ENCODE peak calls at places on chromosome 11, in six cellular contexts. D is colonic mucosa, L is WERI-Rb-1, K is stomach, A is psoas muscle, R is brain microvascular endothelial cell. I is an unnamed sample.

GRCh38 chr11:11356842-11357241 is 3.8 kb upstream of the CSNK2A3 start:
- DNase-seq in D (no peak), L (no peak), R (no peak), A (no peak), K (no peak), I (no peak)

GRCh38 chr11:297666-298405 is 1.5 kb downstream of the IFITM5 start:
- DNase-seq in R (no peak), K (no peak), A (peak; percentile 23), D (no peak), L (no peak), I (no peak)

GRCh38 chr11:6646631-6647281 is 8.9 kb downstream of the DCHS1 start:
- DNase-seq in D (peak; percentile 40), L (no peak), K (no peak), A (no peak), R (no peak), I (peak; percentile 76)

GRCh38 chr11:1156506-1157340 is 1.0 kb upstream of the MUC5AC start:
- DNase-seq in A (no peak), L (no peak), K (no peak), R (no peak), D (peak; percentile 8), I (no peak)

GRCh38 chr11:121687961-121688566 is 235.3 kb upstream of the SORL1-AS1 start:
- DNase-seq in R (peak; percentile 75), L (peak; percentile 12), D (no peak), A (no peak), K (no peak), I (no peak)

GRCh38 chr11:67022961-67023956 is at the start of gene SYT12:
- DNase-seq in D (no peak), R (no peak), A (no peak), K (no peak), L (peak; percentile 16), I (no peak)

GRCh38 chr11:46463701-46464100 is 72.1 kb upstream of the CHRM4 start:
- DNase-seq in L (no peak), K (no peak), D (no peak), A (no peak), R (no peak), I (no peak)

GRCh38 chr11:17476317-17477083 is at the start of gene ABCC8:
- DNase-seq in K (peak; percentile 47), R (no peak), D (no peak), A (no peak), L (peak; percentile 48), I (no peak)

GRCh38 chr11:133403900-133404299 is 128.4 kb downstream of the OPCML start:
- DNase-seq in A (no peak), R (no peak), K (no peak), D (no peak), L (peak; percentile 51), I (no peak)

GRCh38 chr11:47136921-47137320 is 39.8 kb downstream of the ARFGAP2 start:
- DNase-seq in D (no peak), K (no peak), R (no peak), L (no peak), A (no peak), I (no peak)

GRCh38 chr11:116866774-116867455 is 29.5 kb upstream of the APOA1 start:
- DNase-seq in A (no peak), R (no peak), K (no peak), L (no peak), D (no peak), I (no peak)

GRCh38 chr11:11155962-11156815 is 196.9 kb downstream of the CSNK2A3 start:
- DNase-seq in K (no peak), L (peak; percentile 57), A (no peak), R (no peak), D (no peak), I (peak; percentile 54)

GRCh38 chr11:94147433-94147845 is 18.8 kb downstream of the PANX1 start:
- DNase-seq in A (no peak), R (no peak), D (no peak), L (no peak), K (no peak), I (no peak)

GRCh38 chr11:12842933-12843636 is 166.0 kb upstream of the RASSF10 start:
- DNase-seq in A (no peak), K (no peak), L (peak; percentile 66), R (no peak), D (peak; percentile 60), I (no peak)

GRCh38 chr11:32643526-32643925 is 59.9 kb downstream of the EIF3M start:
- DNase-seq in A (no peak), D (no peak), L (no peak), K (no peak), R (peak; percentile 31), I (no peak)

GRCh38 chr11:112783945-112784322 is 177.3 kb upstream of the NCAM1 start:
- DNase-seq in A (no peak), R (no peak), K (no peak), D (no peak), L (no peak), I (no peak)

GRCh38 chr11:73376168-73376802 is at the start of gene RELT:
- DNase-seq in R (peak; percentile 76), D (peak; percentile 89), A (peak; percentile 90), L (peak; percentile 87), K (peak; percentile 92), I (peak; percentile 91)

GRCh38 chr11:76781861-76782500 is 1.2 kb upstream of the TSKU start:
- DNase-seq in A (no peak), K (no peak), D (no peak), R (no peak), L (no peak), I (no peak)

GRCh38 chr11:128448487-128448886 is 138.9 kb downstream of the ETS1 start:
- DNase-seq in R (peak; percentile 77), D (peak; percentile 86), K (peak; percentile 76), L (no peak), A (no peak), I (no peak)

GRCh38 chr11:8015753-8016239 is 28.7 kb downstream of the EIF3F start:
- DNase-seq in D (peak; percentile 5), K (no peak), L (no peak), R (no peak), A (no peak), I (no peak)

GRCh38 chr11:6476571-6476970 is 2.8 kb upstream of the TRIM3 start:
- DNase-seq in L (no peak), K (no peak), A (no peak), R (no peak), D (no peak), I (no peak)

GRCh38 chr11:117823941-117824420 is 563 bp downstream of the FXYD2 start:
- DNase-seq in A (peak; percentile 77), L (peak; percentile 81), D (peak; percentile 49), K (no peak), R (no peak), I (peak; percentile 32)

GRCh38 chr11:111633248-111633647 is 31.0 kb downstream of the SIK2 start:
- DNase-seq in A (no peak), R (no peak), K (no peak), L (no peak), D (no peak), I (no peak)
- H3K27ac ChIP-seq in A (peak overlapping the region; percentile 56), R (no peak overlapping the region), K (peak overlapping the region; percentile 63), L (no peak overlapping the region), D (peak overlapping the region; percentile 61), I (no peak overlapping the region)

GRCh38 chr11:57516061-57516443 is 550 bp upstream of the SLC43A1 start:
- DNase-seq in L (no peak), R (no peak), A (no peak), K (no peak), D (no peak), I (no peak)

GRCh38 chr11:57513911-57514537 is 1.5 kb downstream of the SLC43A1 start:
- DNase-seq in K (peak; percentile 69), R (no peak), D (peak; percentile 58), L (no peak), A (peak; percentile 39), I (peak; percentile 31)

GRCh38 chr11:57513446-57513795 is 2.1 kb downstream of the SLC43A1 start:
- DNase-seq in A (no peak), L (no peak), R (no peak), K (no peak), D (no peak), I (no peak)

GRCh38 chr11:57514538-57515331 is 767 bp downstream of the SLC43A1 start:
- DNase-seq in D (peak; percentile 83), R (peak; percentile 16), L (no peak), A (peak; percentile 60), K (peak; percentile 69), I (peak; percentile 54)

DNA sequence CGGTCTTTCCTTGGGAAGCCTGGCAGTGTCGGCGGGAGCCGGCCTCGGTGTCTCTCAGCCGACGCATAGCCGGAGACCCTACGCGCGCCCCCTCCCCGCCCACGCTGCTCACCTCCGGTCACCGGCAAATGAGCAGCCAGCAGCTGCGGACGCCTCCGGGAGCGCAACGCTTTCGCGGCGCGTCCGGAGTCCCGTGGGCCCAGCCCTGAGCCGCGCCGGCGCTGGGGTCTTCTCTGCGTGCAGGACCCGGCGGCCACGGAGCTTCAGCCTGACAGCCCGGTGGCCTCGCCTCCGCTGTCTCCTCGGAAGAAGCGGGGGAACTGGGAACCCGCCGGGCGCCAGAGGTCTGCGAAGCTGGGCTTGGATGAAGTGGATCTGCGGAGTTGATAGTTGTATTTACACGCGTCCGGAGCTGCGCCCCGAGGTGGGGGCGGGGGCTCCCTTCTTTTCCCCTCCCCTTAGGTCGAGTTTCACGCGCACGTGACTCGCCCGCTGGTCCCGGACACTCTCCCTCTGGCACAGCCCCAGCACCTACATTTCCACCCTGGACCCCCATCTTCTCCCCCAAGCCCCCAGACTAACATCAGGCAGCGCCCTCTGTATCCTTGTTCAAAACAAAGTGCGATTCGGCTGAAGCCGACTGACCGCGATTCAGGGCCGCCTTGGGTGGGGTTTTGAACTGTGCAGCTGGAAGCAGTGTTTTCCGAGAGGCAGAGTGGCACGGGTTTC is at the start of gene SLC43A1:
- DNase-seq in R (peak; percentile 47), A (peak; percentile 62), K (peak; percentile 66), L (no peak), D (peak; percentile 72), I (no peak)
- TF ChIP-seq CTCF in R (no peak), A (no peak), K (no peak), L (no peak), D (no peak), I (no peak)

GRCh38 chr11:91796999-91797398 is 427.6 kb upstream of the FAT3 start:
- DNase-seq in K (no peak), A (no peak), D (no peak), L (no peak), R (no peak), I (no peak)
- H3K27ac ChIP-seq in K (peak overlapping the region; percentile 70), A (no peak overlapping the region), D (no peak overlapping the region), L (no peak overlapping the region), R (no peak overlapping the region), I (no peak overlapping the region)

GRCh38 chr11:19345848-19346681 is 105.3 kb upstream of the E2F8 start:
- DNase-seq in K (peak; percentile 34), D (no peak), A (peak; percentile 27), R (no peak), L (peak; percentile 16), I (no peak)
- TF ChIP-seq CTCF in K (no peak), D (no peak), A (no peak), R (no peak), L (peak; percentile 15), I (no peak)

DNA sequence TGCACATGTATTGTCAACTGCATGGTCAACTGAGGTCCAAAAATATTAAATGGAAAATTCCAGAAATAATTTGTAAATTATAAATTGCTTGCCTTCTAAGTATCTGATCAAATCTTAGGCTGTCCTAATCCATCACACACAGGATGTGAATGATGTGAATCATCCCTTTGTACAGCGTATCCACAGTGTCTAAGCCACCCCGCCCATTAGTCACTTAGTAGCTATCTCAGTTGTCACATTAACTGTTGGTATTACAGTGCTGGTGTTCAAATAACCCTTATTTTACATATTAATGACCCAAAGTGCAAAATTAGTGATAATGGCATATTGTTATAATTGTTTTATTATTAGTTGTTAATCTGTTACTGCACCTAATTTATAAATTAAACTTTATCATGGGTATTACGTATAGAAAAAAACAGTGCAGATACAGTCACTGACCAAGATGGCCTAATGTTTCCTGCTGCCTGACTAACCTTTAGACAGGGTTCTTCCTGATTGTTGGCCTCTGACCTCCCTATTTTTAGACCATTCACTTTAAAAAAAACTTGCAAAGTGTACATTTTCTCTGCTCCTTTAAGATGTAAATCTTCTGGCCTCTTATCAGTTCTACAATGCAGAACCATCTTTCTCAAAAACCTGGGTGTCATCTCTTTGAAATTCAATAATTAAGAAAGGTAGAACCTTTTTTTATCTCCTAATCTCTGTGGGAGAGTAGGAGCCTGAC is 2.9 kb upstream of the SVIP start:
- DNase-seq in K (no peak), A (no peak), D (no peak), R (peak; percentile 59), L (no peak), I (no peak)
- H3K27ac ChIP-seq in K (no peak overlapping the region), A (no peak overlapping the region), D (no peak overlapping the region), R (no peak overlapping the region), L (no peak overlapping the region), I (no peak overlapping the region)

I was measured in CD8-positive, alpha-beta T cell.